ENCODE peak calls at places on chromosomes 4 and X, in seven cellular contexts. F is T-cell; H is immature natural killer cell; P is H9; Q is nephron progenitor cell; X is central memory CD8-positive, alpha-beta T cell; W is RWPE1. Y is an unnamed sample.

GRCh38 chr4:185911556-185912064 is 99.6 kb upstream of the SORBS2 start:
- DNase-seq in X (no peak), W (no peak), P (no peak), H (no peak), F (no peak), Q (no peak), Y (no peak)

GRCh38 chr4:76696109-76696508 is 201.8 kb downstream of the SOWAHB start:
- DNase-seq in P (peak), W (no peak), X (no peak), F (no peak), H (no peak), Q (peak), Y (no peak)

GRCh38 chr4:107877361-107877760 is 52.6 kb downstream of the SGMS2 start:
- DNase-seq in H (no peak), X (no peak), Q (no peak), P (no peak), F (no peak), W (no peak), Y (no peak)

GRCh38 chr4:11566440-11567022 is 137.8 kb upstream of the HS3ST1 start:
- DNase-seq in H (no peak), Q (no peak), P (no peak), X (no peak), F (no peak), W (no peak), Y (no peak)

GRCh38 chr4:48033825-48034413 is 17.3 kb downstream of the NIPAL1 start:
- DNase-seq in H (peak), X (peak), F (peak), Q (no peak), W (peak), P (no peak), Y (peak)

GRCh38 chrX:153967536-153968214 is 3.9 kb downstream of the HCFC1 start:
- DNase-seq in F (peak), H (peak), Q (no peak), X (no peak), W (no peak), P (no peak), Y (peak)

GRCh38 chr4:178599521-178599920 is 1157.3 kb upstream of the AGA start:
- DNase-seq in Q (no peak), H (no peak), W (no peak), P (no peak), F (no peak), X (no peak), Y (no peak)

GRCh38 chrX:111254896-111255693 is 15.2 kb downstream of the CAPN6 start:
- DNase-seq in H (no peak), F (no peak), W (no peak), Q (no peak), X (no peak), P (no peak), Y (no peak)

GRCh38 chr4:110484767-110485166 is 8.8 kb downstream of the ENPEP start:
- DNase-seq in P (no peak), Q (no peak), W (peak), X (no peak), H (no peak), F (no peak), Y (no peak)

Y was measured in activated CD4-positive, alpha-beta T cell treated with anti-CD3 and anti-CD28 coated beads, Interleukin-2, amount 10 ng/mL, durations not matched to agents 7 days and 5 days.